ENCODE peak calls at places on chromosomes 3 and 15, in seven cellular contexts. P is CD8-positive, alpha-beta memory T cell; M is T-helper 17 cell; J is brain pericyte; T is activated CD4-positive, alpha-beta T cell treated with anti-CD3 and anti-CD28 coated beads for 4 hours; L is naive thymus-derived CD8-positive, alpha-beta T cell; C is HFF-Myc. Z is an unnamed sample.

GRCh38 chr3:9704343-9705322 is 1.0 kb downstream of the CPNE9 start:
- DNase-seq in P (peak), M (no peak), J (no peak), T (no peak), L (peak), C (no peak), Z (no peak)

GRCh38 chr3:82353281-82354171 is 592.1 kb upstream of the GBE1 start:
- DNase-seq in P (no peak), M (no peak), J (no peak), T (no peak), L (no peak), C (no peak), Z (no peak)

GRCh38 chr15:81322708-81323253 is 1.2 kb downstream of the STARD5 start:
- DNase-seq in P (no peak), M (no peak), J (no peak), T (no peak), L (no peak), C (no peak), Z (no peak)

GRCh38 chr3:197736010-197736490 is 654 bp downstream of the RUBCN start:
- DNase-seq in P (peak), M (peak), J (no peak), T (peak), L (peak), C (no peak), Z (no peak)

GRCh38 chr15:70024521-70024920 is 73.2 kb downstream of the TLE3 start:
- DNase-seq in P (no peak), M (no peak), J (no peak), T (no peak), L (no peak), C (no peak), Z (no peak)

GRCh38 chr15:29571728-29572454 is 250.4 kb downstream of the TJP1 start:
- DNase-seq in P (no peak), M (no peak), J (no peak), T (no peak), L (no peak), C (no peak), Z (no peak)

GRCh38 chr15:38084289-38084688 is 149.8 kb downstream of the TMCO5A start:
- DNase-seq in P (no peak), M (no peak), J (no peak), T (no peak), L (no peak), C (no peak), Z (no peak)

GRCh38 chr3:11455977-11456376 is 183.8 kb downstream of the ATG7 start:
- DNase-seq in P (no peak), M (no peak), J (peak), T (no peak), L (no peak), C (no peak), Z (no peak)

GRCh38 chr3:127899200-127899599 is 15.8 kb upstream of the KBTBD12 start:
- DNase-seq in P (no peak), M (no peak), J (no peak), T (no peak), L (no peak), C (no peak), Z (no peak)

GRCh38 chr3:114155370-114155821 is 23.5 kb downstream of the DRD3 start:
- DNase-seq in P (no peak), M (no peak), J (no peak), T (peak), L (no peak), C (no peak), Z (no peak)

GRCh38 chr3:30720586-30721313 is 114.3 kb downstream of the TGFBR2 start:
- DNase-seq in P (no peak), M (no peak), J (no peak), T (no peak), L (no peak), C (peak), Z (peak)

GRCh38 chr3:72086051-72086711 is 301.2 kb upstream of the PROK2 start:
- DNase-seq in P (no peak), M (no peak), J (no peak), T (no peak), L (no peak), C (no peak), Z (no peak)

GRCh38 chr3:123724306-123724705 is 139.5 kb upstream of the HACD2 start:
- DNase-seq in P (no peak), M (no peak), J (no peak), T (no peak), L (no peak), C (no peak), Z (no peak)

GRCh38 chr3:16379838-16380237 is 114.8 kb downstream of the OXNAD1 start:
- DNase-seq in P (no peak), M (no peak), J (no peak), T (no peak), L (no peak), C (no peak), Z (no peak)

GRCh38 chr3:141321109-141321497 is 47.2 kb upstream of the ZBTB38 start:
- DNase-seq in P (no peak), M (no peak), J (no peak), T (no peak), L (no peak), C (no peak), Z (no peak)

GRCh38 chr3:51799879-51800757 is 21.1 kb upstream of the IQCF6 start:
- DNase-seq in P (peak), M (no peak), J (no peak), T (peak), L (no peak), C (peak), Z (peak)

GRCh38 chr15:77877869-77878577 is 199.5 kb downstream of the TBC1D2B start:
- DNase-seq in P (no peak), M (no peak), J (no peak), T (no peak), L (no peak), C (no peak), Z (no peak)

GRCh38 chr3:138640537-138640936 is 32.0 kb downstream of the FAIM start:
- DNase-seq in P (no peak), M (no peak), J (no peak), T (no peak), L (no peak), C (no peak), Z (no peak)

GRCh38 chr3:18442743-18443669 is 17.9 kb upstream of the SATB1 start:
- DNase-seq in P (no peak), M (no peak), J (no peak), T (peak), L (no peak), C (no peak), Z (no peak)

GRCh38 chr3:10169000-10169496 is 4.3 kb downstream of the IRAK2 start:
- DNase-seq in P (no peak), M (no peak), J (no peak), T (no peak), L (no peak), C (no peak), Z (no peak)

GRCh38 chr15:77076325-77076915 is 5.5 kb upstream of the TSPAN3 start:
- DNase-seq in P (no peak), M (no peak), J (no peak), T (no peak), L (no peak), C (no peak), Z (no peak)

GRCh38 chr3:129927072-129927471 is 33.6 kb upstream of the TMCC1 start:
- DNase-seq in P (no peak), M (no peak), J (no peak), T (no peak), L (no peak), C (no peak), Z (no peak)

GRCh38 chr15:50943623-50944022 is 35.1 kb downstream of the AP4E1 start:
- DNase-seq in P (no peak), M (no peak), J (no peak), T (no peak), L (no peak), C (no peak), Z (no peak)

GRCh38 chr3:151085889-151086483 is 522 bp downstream of the MED12L start:
- DNase-seq in P (peak), M (no peak), J (no peak), T (no peak), L (no peak), C (no peak), Z (no peak)

GRCh38 chr3:138507524-138507923 is 73.1 kb downstream of the ESYT3 start:
- DNase-seq in P (no peak), M (no peak), J (no peak), T (no peak), L (no peak), C (no peak), Z (no peak)

GRCh38 chr3:71218508-71218907 is 365.0 kb downstream of the FOXP1 start:
- DNase-seq in P (no peak), M (no peak), J (no peak), T (no peak), L (no peak), C (no peak), Z (no peak)

GRCh38 chr15:38828031-38828532 is 263.5 kb upstream of the RASGRP1 start:
- DNase-seq in P (no peak), M (no peak), J (no peak), T (no peak), L (no peak), C (no peak), Z (no peak)

GRCh38 chr3:43759297-43759782 is 68.6 kb downstream of the ABHD5 start:
- DNase-seq in P (peak), M (no peak), J (no peak), T (no peak), L (peak), C (no peak), Z (peak)

GRCh38 chr15:61835476-61836106 is 224.7 kb downstream of the VPS13C start:
- DNase-seq in P (peak), M (peak), J (no peak), T (peak), L (no peak), C (peak), Z (peak)

GRCh38 chr3:64031540-64032533 is 8.5 kb upstream of the PSMD6 start:
- DNase-seq in P (no peak), M (no peak), J (no peak), T (no peak), L (no peak), C (no peak), Z (no peak)

GRCh38 chr3:13141991-13142412 is 68.8 kb upstream of the IQSEC1 start:
- DNase-seq in P (no peak), M (no peak), J (no peak), T (no peak), L (peak), C (peak), Z (no peak)

GRCh38 chr15:48834756-48835155 is 23.9 kb upstream of the CEP152 start:
- DNase-seq in P (no peak), M (no peak), J (no peak), T (no peak), L (no peak), C (no peak), Z (no peak)

Z was measured in BJ.